ENCODE peak calls at places on chromosomes 7 and 10, in four cellular contexts. P is ovary, V is epithelial cell of esophagus, K is H1. D is an unnamed sample.

GRCh38 chr10:62264702-62265436 is 3.8 kb downstream of the RTKN2 start:
- DNase-seq in P (no peak), V (peak; percentile 83), K (peak; percentile 34), D (peak; percentile 64)

GRCh38 chr10:3886191-3886590 is 101.2 kb upstream of the KLF6 start:
- DNase-seq in P (peak; percentile 58), V (no peak), K (peak; percentile 25), D (no peak)

GRCh38 chr7:121714559-121715303 is 158.2 kb upstream of the PTPRZ1 start:
- DNase-seq in P (no peak), V (no peak), K (no peak), D (no peak)

GRCh38 chr7:5345671-5346070 is 62.9 kb downstream of the SLC29A4 start:
- DNase-seq in P (no peak), V (no peak), K (no peak), D (no peak)

GRCh38 chr10:99389721-99390480 is 40.5 kb downstream of the GOT1 start:
- DNase-seq in P (no peak), V (no peak), K (no peak), D (no peak)

GRCh38 chr7:73829921-73830617 is 727 bp upstream of the CLDN4 start:
- DNase-seq in P (no peak), V (no peak), K (no peak), D (no peak)

GRCh38 chr7:106110885-106111670 is 1.0 kb downstream of the SYPL1 start:
- DNase-seq in P (no peak), V (peak; percentile 21), K (no peak), D (peak; percentile 11)

GRCh38 chr10:132420469-132421376 is 23.7 kb downstream of the PWWP2B start:
- DNase-seq in P (peak; percentile 51), V (no peak), K (no peak), D (no peak)

GRCh38 chr10:103816431-103816830 is 38.9 kb downstream of the SH3PXD2A start:
- DNase-seq in P (no peak), V (peak; percentile 74), K (no peak), D (no peak)

GRCh38 chr10:17737021-17737965 is 14.7 kb upstream of the TMEM236 start:
- DNase-seq in P (peak; percentile 35), V (peak; percentile 49), K (no peak), D (peak; percentile 26)

GRCh38 chr10:50650481-50650880 is 26.7 kb upstream of the SGMS1 start:
- DNase-seq in P (no peak), V (no peak), K (no peak), D (no peak)

GRCh38 chr10:86371691-86372090 is 5.1 kb upstream of the GRID1 start:
- DNase-seq in P (no peak), V (no peak), K (no peak), D (no peak)

GRCh38 chr7:129024125-129024524 is 30.8 kb downstream of the TNPO3 start:
- DNase-seq in P (no peak), V (no peak), K (no peak), D (no peak)

GRCh38 chr7:32223721-32224120 is 153.5 kb upstream of the PDE1C start:
- DNase-seq in P (no peak), V (peak; percentile 6), K (no peak), D (no peak)

GRCh38 chr7:97145068-97145467 is 27.6 kb downstream of the SDHAF3 start:
- DNase-seq in P (no peak), V (peak; percentile 47), K (no peak), D (peak; percentile 3)

GRCh38 chr7:131103997-131104396 is 223.7 kb upstream of the MKLN1 start:
- DNase-seq in P (no peak), V (no peak), K (no peak), D (no peak)

GRCh38 chr7:131633342-131633843 is 77.0 kb upstream of the PODXL start:
- DNase-seq in P (no peak), V (peak; percentile 22), K (no peak), D (no peak)

GRCh38 chr10:116001266-116001857 is 271.6 kb downstream of the GFRA1 start:
- DNase-seq in P (no peak), V (no peak), K (no peak), D (no peak)

GRCh38 chr10:21134645-21135395 is 237.7 kb upstream of the NEBL start:
- DNase-seq in P (no peak), V (peak; percentile 72), K (no peak), D (peak; percentile 52)

GRCh38 chr7:127578036-127578684 is 7.2 kb downstream of the GCC1 start:
- DNase-seq in P (no peak), V (no peak), K (no peak), D (no peak)

GRCh38 chr7:148234715-148235114 is 355.9 kb upstream of the C7orf33 start:
- DNase-seq in P (no peak), V (no peak), K (no peak), D (no peak)

GRCh38 chr10:43220971-43221418 is 45.9 kb downstream of the RASGEF1A start:
- DNase-seq in P (no peak), V (no peak), K (no peak), D (no peak)

GRCh38 chr7:96300487-96300886 is 21.4 kb downstream of the SLC25A13 start:
- DNase-seq in P (no peak), V (no peak), K (no peak), D (no peak)

DNA sequence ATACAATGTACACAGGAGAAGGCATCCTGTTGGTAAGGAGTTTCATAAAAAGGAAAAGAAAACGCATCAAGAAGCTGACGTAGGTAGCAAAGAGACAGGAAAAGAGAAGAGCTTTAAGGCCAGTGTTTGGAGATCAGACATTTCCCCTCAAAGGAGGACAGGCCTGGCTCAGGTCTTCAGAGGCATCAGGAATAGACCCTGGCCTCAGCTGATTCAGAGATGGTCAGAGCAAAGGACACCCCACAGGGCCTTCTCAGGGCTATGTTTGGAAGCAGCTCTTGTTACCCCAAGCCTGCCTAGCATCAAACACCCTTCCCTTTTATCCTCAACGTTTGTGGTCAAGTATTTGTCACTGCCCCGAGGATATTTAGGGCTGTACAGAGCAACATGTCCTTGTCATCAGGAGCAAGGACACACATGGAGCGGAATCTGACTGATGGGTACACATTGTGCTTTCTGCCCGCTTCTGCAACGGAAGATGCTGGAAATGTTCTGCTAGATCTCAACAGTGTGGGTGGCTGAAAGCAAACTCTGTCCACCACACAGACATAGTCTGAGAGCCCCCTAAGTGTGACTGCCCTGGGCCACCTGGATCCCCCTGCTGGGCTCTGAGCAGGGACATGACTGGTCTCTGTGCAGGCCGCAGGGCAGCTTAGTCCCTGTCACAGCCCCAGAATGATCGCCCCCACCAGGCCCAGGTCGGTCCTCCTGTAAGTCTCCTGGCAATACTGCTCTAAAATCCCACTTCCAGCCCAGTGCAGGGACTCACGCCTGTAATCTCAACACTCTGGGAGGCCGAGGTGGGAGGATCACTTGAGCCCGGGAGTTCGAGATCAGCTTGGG is 1.0 kb upstream of the ZDHHC4 start:
- DNase-seq in P (no peak), V (no peak), K (no peak), D (no peak)
- TF ChIP-seq CTCF in P (no peak), V (no peak), K (no peak), D (no peak)

GRCh38 chr10:130337305-130337640 is 201.1 kb downstream of the GLRX3 start:
- DNase-seq in P (no peak), V (no peak), K (no peak), D (no peak)

GRCh38 chr10:130336612-130337304 is 200.6 kb downstream of the GLRX3 start:
- DNase-seq in P (no peak), V (no peak), K (no peak), D (no peak)

GRCh38 chr10:130335336-130335735 is 199.1 kb downstream of the GLRX3 start:
- DNase-seq in P (no peak), V (no peak), K (no peak), D (no peak)

GRCh38 chr10:130329792-130330191 is 193.6 kb downstream of the GLRX3 start:
- DNase-seq in P (no peak), V (no peak), K (no peak), D (no peak)

DNA sequence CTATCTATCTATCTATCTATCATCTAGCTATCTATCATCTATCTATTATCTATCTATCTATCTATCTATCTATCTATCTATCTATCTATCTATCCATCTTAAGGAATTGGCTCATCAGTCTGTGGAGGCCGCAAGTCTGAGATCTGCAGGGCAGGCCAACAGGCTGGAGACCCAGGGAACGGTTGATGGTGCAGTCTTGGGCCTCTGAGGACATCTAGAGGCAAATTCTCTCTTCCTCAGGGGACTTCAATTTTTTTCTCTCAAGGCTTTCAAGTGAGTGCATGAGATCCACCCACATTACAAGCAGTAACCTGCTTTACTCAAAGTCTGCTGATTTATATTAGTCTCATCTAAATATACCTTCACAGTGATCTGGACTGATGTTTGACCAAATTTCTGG is 197.0 kb downstream of the GLRX3 start:
- DNase-seq in P (no peak), V (no peak), K (no peak), D (no peak)
- TF ChIP-seq CTCF in P (no peak), V (no peak), K (peak; percentile 25), D (no peak)

DNA sequence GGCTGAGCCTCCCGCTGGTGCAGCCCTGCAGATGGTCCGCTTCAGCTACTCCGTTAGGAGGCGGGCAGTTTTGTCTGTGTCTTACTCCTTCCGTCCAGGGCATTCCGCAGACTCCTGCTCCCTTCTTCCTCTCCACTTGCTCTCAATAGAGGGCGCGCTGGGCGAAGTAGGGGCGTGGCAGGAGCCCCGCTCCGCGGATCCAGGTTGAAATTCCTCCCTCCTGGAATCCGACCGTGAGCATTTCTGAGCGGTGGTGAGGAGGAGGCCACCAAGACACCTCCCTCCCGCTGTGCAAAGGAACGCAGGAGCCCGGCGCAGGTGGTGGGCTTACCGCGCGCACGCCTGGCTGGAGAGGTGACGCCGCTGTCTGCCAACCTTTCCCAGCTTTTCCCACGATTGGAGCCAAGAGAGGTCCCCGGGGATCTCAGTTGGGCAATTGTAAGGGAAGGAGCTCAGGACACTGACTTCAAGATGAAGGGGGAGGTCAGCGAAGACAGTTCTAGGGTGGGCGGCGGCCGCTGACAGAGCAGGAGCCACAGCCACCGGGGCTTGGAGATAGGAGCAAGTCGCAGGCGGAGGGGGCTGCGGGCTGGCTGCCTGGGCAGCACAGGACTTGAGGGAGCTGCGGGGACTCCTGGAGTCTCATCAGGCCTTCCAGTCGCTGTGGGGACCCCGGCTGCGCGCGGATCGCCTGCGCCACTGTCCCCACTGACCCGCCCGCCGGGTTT is 1011.3 kb downstream of the XPNPEP1 start:
- DNase-seq in P (peak; percentile 59), V (peak; percentile 50), K (peak; percentile 64), D (no peak)
- TF ChIP-seq CTCF in P (peak; percentile 22), V (peak; percentile 49), K (peak; percentile 63), D (peak; percentile 19)

DNA sequence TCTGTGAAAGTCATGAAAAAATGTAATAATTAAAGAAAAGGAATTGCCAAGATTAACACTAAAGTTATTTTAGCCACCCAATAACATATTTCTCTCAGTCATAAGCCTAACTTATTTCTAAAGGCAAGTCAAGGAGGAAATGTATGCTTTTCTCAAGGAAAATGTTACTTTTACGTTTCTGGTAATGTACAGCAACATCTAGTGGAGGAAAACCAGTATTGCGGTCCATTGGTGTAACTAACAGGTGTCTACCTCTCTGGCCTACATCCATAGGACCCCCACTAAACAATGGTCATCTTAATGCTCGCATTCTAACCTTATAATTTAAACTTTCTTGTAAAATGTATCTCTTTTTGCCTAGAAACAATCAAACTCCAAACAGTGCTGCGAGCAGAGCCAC is 437.5 kb downstream of the KIF20B start:
- DNase-seq in P (no peak), V (peak; percentile 41), K (no peak), D (no peak)
- TF ChIP-seq CTCF in P (no peak), V (peak; percentile 52), K (no peak), D (no peak)